ENCODE peak calls at places on chromosomes 1 and 21, in nine cellular contexts. One of them, this sample, is unnamed.
A peak's percentile ranks its signal among the peaks of the same experiment; 100 is the strongest.

GRCh38 chr1:181849071-181849470 is 212.4 kb downstream of the ZNF648 start:
- DNase-seq in hepatocyte: no peak
- DNase-seq in H54: no peak
- DNase-seq in GM03348: no peak
- DNase-seq in chondrocyte: no peak
- DNase-seq in astrocyte of the spinal cord: no peak
- DNase-seq in nephron progenitor cell: no peak
- DNase-seq in foreskin fibroblast: no peak
- DNase-seq in OCI-M1: no peak
- DNase-seq in this sample: no peak

GRCh38 chr1:81920245-81920740 is 119.6 kb downstream of the ADGRL2 start:
- DNase-seq in hepatocyte: peak; percentile 32
- DNase-seq in H54: peak; percentile 12
- DNase-seq in GM03348: peak; percentile 33
- DNase-seq in chondrocyte: no peak
- DNase-seq in astrocyte of the spinal cord: peak; percentile 52
- DNase-seq in nephron progenitor cell: peak; percentile 39
- DNase-seq in foreskin fibroblast: peak; percentile 59
- DNase-seq in OCI-M1: peak; percentile 15
- DNase-seq in this sample: peak; percentile 18

GRCh38 chr21:41993744-41994143 is 16.4 kb downstream of the ZBTB21 start:
- DNase-seq in hepatocyte: no peak
- DNase-seq in H54: no peak
- DNase-seq in GM03348: peak; percentile 74
- DNase-seq in chondrocyte: no peak
- DNase-seq in astrocyte of the spinal cord: peak; percentile 76
- DNase-seq in nephron progenitor cell: no peak
- DNase-seq in foreskin fibroblast: peak; percentile 87
- DNase-seq in OCI-M1: no peak
- DNase-seq in this sample: peak; percentile 62

GRCh38 chr1:219420913-219421312 is 192.0 kb downstream of the ZC3H11B start:
- DNase-seq in hepatocyte: no peak
- DNase-seq in H54: no peak
- DNase-seq in GM03348: no peak
- DNase-seq in chondrocyte: no peak
- DNase-seq in astrocyte of the spinal cord: no peak
- DNase-seq in nephron progenitor cell: no peak
- DNase-seq in foreskin fibroblast: no peak
- DNase-seq in OCI-M1: no peak
- DNase-seq in this sample: no peak

GRCh38 chr1:12451560-12451900 is 166.5 kb downstream of the DHRS3 start:
- DNase-seq in hepatocyte: no peak
- DNase-seq in H54: no peak
- DNase-seq in GM03348: no peak
- DNase-seq in chondrocyte: no peak
- DNase-seq in astrocyte of the spinal cord: no peak
- DNase-seq in nephron progenitor cell: no peak
- DNase-seq in foreskin fibroblast: no peak
- DNase-seq in OCI-M1: no peak
- DNase-seq in this sample: no peak

GRCh38 chr21:29513535-29513934 is 214.8 kb downstream of the BACH1 start:
- DNase-seq in hepatocyte: no peak
- DNase-seq in H54: no peak
- DNase-seq in GM03348: no peak
- DNase-seq in chondrocyte: no peak
- DNase-seq in astrocyte of the spinal cord: no peak
- DNase-seq in nephron progenitor cell: no peak
- DNase-seq in foreskin fibroblast: no peak
- DNase-seq in OCI-M1: no peak
- DNase-seq in this sample: no peak

GRCh38 chr1:178061632-178062031 is 32.3 kb upstream of the RASAL2 start:
- DNase-seq in hepatocyte: no peak
- DNase-seq in H54: no peak
- DNase-seq in GM03348: no peak
- DNase-seq in chondrocyte: no peak
- DNase-seq in astrocyte of the spinal cord: no peak
- DNase-seq in nephron progenitor cell: no peak
- DNase-seq in foreskin fibroblast: no peak
- DNase-seq in OCI-M1: no peak
- DNase-seq in this sample: no peak

GRCh38 chr1:85200367-85200869 is 398 bp downstream of the SYDE2 start:
- DNase-seq in hepatocyte: no peak
- DNase-seq in H54: peak; percentile 25
- DNase-seq in GM03348: no peak
- DNase-seq in chondrocyte: peak; percentile 91
- DNase-seq in astrocyte of the spinal cord: peak; percentile 13
- DNase-seq in nephron progenitor cell: peak; percentile 60
- DNase-seq in foreskin fibroblast: no peak
- DNase-seq in OCI-M1: peak; percentile 68
- DNase-seq in this sample: no peak

GRCh38 chr1:220879509-220880366 is 495 bp downstream of the HLX start:
- DNase-seq in hepatocyte: peak; percentile 40
- DNase-seq in H54: peak; percentile 68
- DNase-seq in GM03348: peak; percentile 90
- DNase-seq in chondrocyte: no peak
- DNase-seq in astrocyte of the spinal cord: peak; percentile 37
- DNase-seq in nephron progenitor cell: peak; percentile 69
- DNase-seq in foreskin fibroblast: no peak
- DNase-seq in OCI-M1: peak; percentile 70
- DNase-seq in this sample: peak; percentile 84

GRCh38 chr1:61536722-61537121 is 188.2 kb downstream of the TM2D1 start:
- DNase-seq in hepatocyte: no peak
- DNase-seq in H54: no peak
- DNase-seq in GM03348: no peak
- DNase-seq in chondrocyte: no peak
- DNase-seq in astrocyte of the spinal cord: no peak
- DNase-seq in nephron progenitor cell: no peak
- DNase-seq in foreskin fibroblast: no peak
- DNase-seq in OCI-M1: no peak
- DNase-seq in this sample: no peak

GRCh38 chr1:942864-943533 is 16.1 kb downstream of the NOC2L start:
- DNase-seq in hepatocyte: peak; percentile 54
- DNase-seq in H54: no peak
- DNase-seq in GM03348: no peak
- DNase-seq in chondrocyte: no peak
- DNase-seq in astrocyte of the spinal cord: peak; percentile 79
- DNase-seq in nephron progenitor cell: no peak
- DNase-seq in foreskin fibroblast: no peak
- DNase-seq in OCI-M1: no peak
- DNase-seq in this sample: no peak

GRCh38 chr21:38494688-38495087 is 3.6 kb downstream of the ERG start:
- DNase-seq in hepatocyte: no peak
- DNase-seq in H54: no peak
- DNase-seq in GM03348: no peak
- DNase-seq in chondrocyte: no peak
- DNase-seq in astrocyte of the spinal cord: peak; percentile 47
- DNase-seq in nephron progenitor cell: no peak
- DNase-seq in foreskin fibroblast: no peak
- DNase-seq in OCI-M1: no peak
- DNase-seq in this sample: no peak

GRCh38 chr1:202074985-202075773 is 47.5 kb upstream of the GPR37L1 start:
- DNase-seq in hepatocyte: no peak
- DNase-seq in H54: no peak
- DNase-seq in GM03348: no peak
- DNase-seq in chondrocyte: no peak
- DNase-seq in astrocyte of the spinal cord: no peak
- DNase-seq in nephron progenitor cell: no peak
- DNase-seq in foreskin fibroblast: no peak
- DNase-seq in OCI-M1: peak; percentile 29
- DNase-seq in this sample: no peak

GRCh38 chr1:229068266-229069043 is 202.5 kb upstream of the RAB4A start:
- DNase-seq in hepatocyte: no peak
- DNase-seq in H54: no peak
- DNase-seq in GM03348: no peak
- DNase-seq in chondrocyte: no peak
- DNase-seq in astrocyte of the spinal cord: no peak
- DNase-seq in nephron progenitor cell: no peak
- DNase-seq in foreskin fibroblast: no peak
- DNase-seq in OCI-M1: peak; percentile 81
- DNase-seq in this sample: no peak

GRCh38 chr1:6730889-6731288 is 29.3 kb upstream of the DNAJC11 start:
- DNase-seq in hepatocyte: no peak
- DNase-seq in H54: no peak
- DNase-seq in GM03348: no peak
- DNase-seq in chondrocyte: no peak
- DNase-seq in astrocyte of the spinal cord: no peak
- DNase-seq in nephron progenitor cell: no peak
- DNase-seq in foreskin fibroblast: no peak
- DNase-seq in OCI-M1: no peak
- DNase-seq in this sample: no peak

GRCh38 chr1:248828845-248829244 is 3.1 kb upstream of the SH3BP5L start:
- DNase-seq in hepatocyte: peak; percentile 56
- DNase-seq in H54: no peak
- DNase-seq in GM03348: peak; percentile 49
- DNase-seq in chondrocyte: no peak
- DNase-seq in astrocyte of the spinal cord: no peak
- DNase-seq in nephron progenitor cell: no peak
- DNase-seq in foreskin fibroblast: peak; percentile 76
- DNase-seq in OCI-M1: peak; percentile 97
- DNase-seq in this sample: peak; percentile 84

GRCh38 chr1:70667771-70668170 is 256.7 kb downstream of the CTH start:
- DNase-seq in hepatocyte: no peak
- DNase-seq in H54: no peak
- DNase-seq in GM03348: peak; percentile 4
- DNase-seq in chondrocyte: no peak
- DNase-seq in astrocyte of the spinal cord: no peak
- DNase-seq in nephron progenitor cell: no peak
- DNase-seq in foreskin fibroblast: no peak
- DNase-seq in OCI-M1: no peak
- DNase-seq in this sample: no peak

GRCh38 chr1:13798120-13798519 is 98.1 kb downstream of the PRDM2 start:
- DNase-seq in hepatocyte: no peak
- DNase-seq in H54: no peak
- DNase-seq in GM03348: no peak
- DNase-seq in chondrocyte: no peak
- DNase-seq in astrocyte of the spinal cord: no peak
- DNase-seq in nephron progenitor cell: no peak
- DNase-seq in foreskin fibroblast: no peak
- DNase-seq in OCI-M1: no peak
- DNase-seq in this sample: no peak

GRCh38 chr1:93613895-93614294 is 67.7 kb downstream of the BCAR3 start:
- DNase-seq in hepatocyte: peak; percentile 39
- DNase-seq in H54: no peak
- DNase-seq in GM03348: peak; percentile 71
- DNase-seq in chondrocyte: no peak
- DNase-seq in astrocyte of the spinal cord: no peak
- DNase-seq in nephron progenitor cell: no peak
- DNase-seq in foreskin fibroblast: no peak
- DNase-seq in OCI-M1: no peak
- DNase-seq in this sample: no peak

GRCh38 chr1:63318255-63319068 is 3.9 kb upstream of the FOXD3 start:
- DNase-seq in hepatocyte: no peak
- DNase-seq in H54: no peak
- DNase-seq in GM03348: no peak
- DNase-seq in chondrocyte: no peak
- DNase-seq in astrocyte of the spinal cord: no peak
- DNase-seq in nephron progenitor cell: no peak
- DNase-seq in foreskin fibroblast: no peak
- DNase-seq in OCI-M1: no peak
- DNase-seq in this sample: no peak

GRCh38 chr1:40315795-40316594 is 1.1 kb downstream of the COL9A2 start:
- DNase-seq in hepatocyte: peak; percentile 49
- DNase-seq in H54: no peak
- DNase-seq in GM03348: no peak
- DNase-seq in chondrocyte: no peak
- DNase-seq in astrocyte of the spinal cord: no peak
- DNase-seq in nephron progenitor cell: peak; percentile 49
- DNase-seq in foreskin fibroblast: no peak
- DNase-seq in OCI-M1: peak; percentile 40
- DNase-seq in this sample: peak; percentile 29

GRCh38 chr1:201119206-201119814 is 7.1 kb upstream of the CACNA1S start:
- DNase-seq in hepatocyte: peak; percentile 50
- DNase-seq in H54: peak; percentile 82
- DNase-seq in GM03348: peak; percentile 34
- DNase-seq in chondrocyte: no peak
- DNase-seq in astrocyte of the spinal cord: peak; percentile 15
- DNase-seq in nephron progenitor cell: peak; percentile 69
- DNase-seq in foreskin fibroblast: no peak
- DNase-seq in OCI-M1: peak; percentile 66
- DNase-seq in this sample: peak; percentile 63

GRCh38 chr1:26302733-26303405 is 3.6 kb downstream of the UBXN11 start:
- DNase-seq in hepatocyte: no peak
- DNase-seq in H54: peak; percentile 72
- DNase-seq in GM03348: peak; percentile 49
- DNase-seq in chondrocyte: no peak
- DNase-seq in astrocyte of the spinal cord: peak; percentile 52
- DNase-seq in nephron progenitor cell: no peak
- DNase-seq in foreskin fibroblast: peak; percentile 79
- DNase-seq in OCI-M1: no peak
- DNase-seq in this sample: peak; percentile 78

GRCh38 chr1:221435510-221435909 is 306.4 kb downstream of the DUSP10 start:
- DNase-seq in hepatocyte: peak; percentile 68
- DNase-seq in H54: peak; percentile 8
- DNase-seq in GM03348: peak; percentile 66
- DNase-seq in chondrocyte: no peak
- DNase-seq in astrocyte of the spinal cord: peak; percentile 79
- DNase-seq in nephron progenitor cell: no peak
- DNase-seq in foreskin fibroblast: peak; percentile 45
- DNase-seq in OCI-M1: peak; percentile 84
- DNase-seq in this sample: no peak

GRCh38 chr21:29072873-29073221 is 601 bp downstream of the CCT8 start:
- DNase-seq in hepatocyte: peak; percentile 45
- DNase-seq in H54: no peak
- DNase-seq in GM03348: peak; percentile 25
- DNase-seq in chondrocyte: no peak
- DNase-seq in astrocyte of the spinal cord: peak; percentile 47
- DNase-seq in nephron progenitor cell: no peak
- DNase-seq in foreskin fibroblast: no peak
- DNase-seq in OCI-M1: peak; percentile 51
- DNase-seq in this sample: peak; percentile 21

GRCh38 chr21:28811860-28812259 is 180.8 kb downstream of the LTN1 start:
- DNase-seq in hepatocyte: no peak
- DNase-seq in H54: no peak
- DNase-seq in GM03348: no peak
- DNase-seq in chondrocyte: no peak
- DNase-seq in astrocyte of the spinal cord: no peak
- DNase-seq in nephron progenitor cell: no peak
- DNase-seq in foreskin fibroblast: no peak
- DNase-seq in OCI-M1: no peak
- DNase-seq in this sample: no peak

GRCh38 chr1:214918745-214919144 is 163.8 kb upstream of the KCNK2 start:
- DNase-seq in hepatocyte: no peak
- DNase-seq in H54: no peak
- DNase-seq in GM03348: no peak
- DNase-seq in chondrocyte: no peak
- DNase-seq in astrocyte of the spinal cord: no peak
- DNase-seq in nephron progenitor cell: no peak
- DNase-seq in foreskin fibroblast: no peak
- DNase-seq in OCI-M1: no peak
- DNase-seq in this sample: no peak

GRCh38 chr1:223704921-223705878 is 7.1 kb upstream of the CAPN2 start:
- DNase-seq in hepatocyte: no peak
- DNase-seq in H54: no peak
- DNase-seq in GM03348: peak; percentile 41
- DNase-seq in chondrocyte: no peak
- DNase-seq in astrocyte of the spinal cord: peak; percentile 84
- DNase-seq in nephron progenitor cell: no peak
- DNase-seq in foreskin fibroblast: no peak
- DNase-seq in OCI-M1: peak; percentile 44
- DNase-seq in this sample: no peak

GRCh38 chr1:117095237-117095636 is 26.3 kb downstream of the TRIM45 start:
- DNase-seq in hepatocyte: no peak
- DNase-seq in H54: no peak
- DNase-seq in GM03348: peak; percentile 65
- DNase-seq in chondrocyte: no peak
- DNase-seq in astrocyte of the spinal cord: peak; percentile 87
- DNase-seq in nephron progenitor cell: no peak
- DNase-seq in foreskin fibroblast: no peak
- DNase-seq in OCI-M1: no peak
- DNase-seq in this sample: peak; percentile 21

GRCh38 chr1:93331412-93331811 is 14.3 kb upstream of the DR1 start:
- DNase-seq in hepatocyte: no peak
- DNase-seq in H54: no peak
- DNase-seq in GM03348: peak; percentile 20
- DNase-seq in chondrocyte: no peak
- DNase-seq in astrocyte of the spinal cord: no peak
- DNase-seq in nephron progenitor cell: no peak
- DNase-seq in foreskin fibroblast: no peak
- DNase-seq in OCI-M1: no peak
- DNase-seq in this sample: no peak

GRCh38 chr1:206457408-206457807 is 12.9 kb upstream of the IKBKE start:
- DNase-seq in hepatocyte: no peak
- DNase-seq in H54: no peak
- DNase-seq in GM03348: peak; percentile 53
- DNase-seq in chondrocyte: no peak
- DNase-seq in astrocyte of the spinal cord: no peak
- DNase-seq in nephron progenitor cell: no peak
- DNase-seq in foreskin fibroblast: no peak
- DNase-seq in OCI-M1: no peak
- DNase-seq in this sample: no peak